ENCODE peak calls at places on chromosomes 3 and 15, in eight cellular contexts. U is adrenal gland, A is NB4, L is GM23338, R is GM10248, O is GM13977, I is endothelial cell of umbilical vein, Q is heart left ventricle. Y is an unnamed sample.
A peak's percentile ranks its signal among the peaks of the same experiment; 100 is the strongest.

GRCh38 chr3:38707730-38708129 is 58.2 kb upstream of the SCN5A start:
- DNase-seq in A (peak; percentile 15), L (peak; percentile 48), Q (no peak), O (no peak), I (no peak), U (no peak), R (no peak), Y (no peak)

GRCh38 chr3:52707585-52707984 is 1.7 kb downstream of the SPCS1 start:
- DNase-seq in I (no peak), O (peak; percentile 64), A (no peak), U (no peak), Q (no peak), L (no peak), R (peak; percentile 24), Y (no peak)

GRCh38 chr3:15794303-15794771 is 3.4 kb downstream of the ANKRD28 start:
- DNase-seq in Q (no peak), I (peak; percentile 58), R (no peak), U (no peak), L (no peak), O (peak; percentile 30), A (peak; percentile 60), Y (peak; percentile 75)

GRCh38 chr3:186254676-186255665 is 107.1 kb downstream of the DGKG start:
- DNase-seq in U (peak; percentile 19), I (no peak), R (peak; percentile 69), L (no peak), O (peak; percentile 61), A (peak; percentile 94), Q (no peak), Y (no peak)

GRCh38 chr3:72082121-72082715 is 297.3 kb upstream of the PROK2 start:
- DNase-seq in R (peak; percentile 61), O (peak; percentile 77), A (peak; percentile 90), Q (no peak), U (peak; percentile 40), L (no peak), I (peak; percentile 42), Y (no peak)

GRCh38 chr15:64883997-64884511 is 27.6 kb upstream of the ANKDD1A start:
- DNase-seq in O (peak; percentile 65), Q (peak; percentile 87), R (peak; percentile 70), A (peak; percentile 24), I (peak; percentile 89), U (peak; percentile 95), L (no peak), Y (peak; percentile 85)

GRCh38 chr15:29270169-29270955 is 740 bp upstream of the NSMCE3 start:
- DNase-seq in Q (no peak), I (no peak), L (no peak), A (peak; percentile 48), R (peak; percentile 16), U (no peak), O (peak; percentile 21), Y (peak; percentile 71)

GRCh38 chr3:31016196-31016595 is 121.7 kb upstream of the GADL1 start:
- DNase-seq in A (no peak), Q (no peak), O (no peak), I (peak; percentile 49), R (no peak), U (no peak), L (no peak), Y (no peak)

GRCh38 chr3:183253364-183253960 is 409 bp downstream of the B3GNT5 start:
- DNase-seq in A (peak; percentile 67), Q (peak; percentile 75), R (peak; percentile 24), O (peak; percentile 47), U (peak; percentile 61), L (no peak), I (peak; percentile 71), Y (no peak)

GRCh38 chr3:29436612-29437313 is 155.9 kb downstream of the RBMS3 start:
- DNase-seq in I (no peak), A (no peak), R (no peak), L (no peak), U (no peak), Q (no peak), O (no peak), Y (no peak)

GRCh38 chr15:57684491-57685184 is 21.9 kb upstream of the POLR2M start:
- DNase-seq in I (no peak), O (no peak), U (no peak), A (no peak), Q (no peak), L (no peak), R (no peak), Y (no peak)

GRCh38 chr15:34084086-34084485 is 17.6 kb downstream of the EMC7 start:
- DNase-seq in I (no peak), A (no peak), O (no peak), Q (peak; percentile 31), U (peak; percentile 40), R (no peak), L (no peak), Y (no peak)

GRCh38 chr3:108175352-108175751 is 46.9 kb downstream of the IFT57 start:
- DNase-seq in I (no peak), O (no peak), L (peak; percentile 8), U (no peak), R (no peak), A (no peak), Q (no peak), Y (peak; percentile 38)

GRCh38 chr3:129383292-129383860 is 45.1 kb downstream of the EFCAB12 start:
- DNase-seq in L (peak; percentile 89), R (peak; percentile 80), A (peak; percentile 70), U (peak; percentile 74), O (peak; percentile 80), I (peak; percentile 71), Q (peak; percentile 61), Y (peak; percentile 55)

DNA sequence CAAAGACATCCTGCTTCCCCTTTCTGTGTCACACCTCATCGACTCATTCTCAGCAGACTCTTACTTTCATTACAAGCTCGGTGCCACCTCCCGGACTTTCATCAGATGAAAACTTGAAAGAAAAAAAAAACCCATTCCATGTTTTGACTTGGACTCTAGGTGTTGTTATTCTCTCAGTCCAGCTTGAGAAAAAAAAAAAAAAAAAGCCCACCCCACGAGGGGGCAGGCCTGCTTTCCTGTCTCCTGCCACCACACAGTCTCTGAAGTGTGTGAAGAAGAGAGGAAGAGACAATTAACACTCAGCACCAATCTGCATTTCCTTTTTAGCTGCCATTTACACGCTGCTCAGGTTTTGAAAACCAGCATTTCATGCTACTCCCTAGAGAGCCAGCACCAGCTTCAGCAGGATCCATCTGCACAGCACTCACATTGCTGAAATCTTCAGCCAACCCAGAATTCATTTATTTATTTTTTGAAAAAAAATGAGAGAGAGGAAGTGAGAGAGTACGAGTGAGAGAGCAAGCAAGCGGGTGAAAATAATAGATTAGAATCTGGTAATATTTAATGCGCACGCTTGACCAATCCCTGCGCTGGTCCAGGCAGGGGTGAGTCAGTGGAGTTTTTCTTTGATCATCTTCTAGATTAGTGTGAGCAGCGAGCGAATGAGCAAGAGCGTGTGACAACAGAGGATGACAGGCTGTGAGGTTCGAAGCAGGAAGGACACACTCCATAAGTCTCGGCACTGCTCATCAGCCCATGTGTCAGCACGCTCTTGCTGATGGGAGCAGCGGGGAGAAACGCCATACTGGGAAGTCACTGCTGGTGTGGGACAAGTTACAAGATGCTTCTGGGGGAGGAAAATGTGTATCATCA is 23.5 kb downstream of the ZNF80 start:
- DNase-seq in Q (no peak), L (peak; percentile 56), I (peak; percentile 82), R (peak; percentile 73), A (peak; percentile 39), U (peak; percentile 47), O (peak; percentile 54), Y (peak; percentile 97)
- TF ChIP-seq CTCF in Q (no peak), L (peak; percentile 22), I (no peak), R (no peak), A (no peak), U (peak; percentile 11), O (peak; percentile 11), Y (peak; percentile 40)

GRCh38 chr3:3499987-3500386 is 299.2 kb upstream of the LRRN1 start:
- DNase-seq in R (no peak), A (no peak), I (no peak), O (no peak), U (no peak), L (no peak), Q (no peak), Y (no peak)
- TF ChIP-seq CTCF in R (no peak), A (no peak), I (no peak), O (no peak), U (no peak), L (no peak), Q (no peak), Y (no peak)

GRCh38 chr3:122758877-122759670 is 34.6 kb downstream of the HSPBAP1 start:
- DNase-seq in Q (no peak), U (no peak), L (no peak), I (peak; percentile 31), R (no peak), O (no peak), A (peak; percentile 49), Y (no peak)

GRCh38 chr3:122760457-122761271 is 33.0 kb downstream of the HSPBAP1 start:
- DNase-seq in I (no peak), U (no peak), A (no peak), O (no peak), R (no peak), L (peak; percentile 92), Q (no peak), Y (no peak)

GRCh38 chr3:122754867-122755835 is 38.5 kb downstream of the HSPBAP1 start:
- DNase-seq in A (peak; percentile 68), O (peak; percentile 55), I (peak; percentile 36), U (no peak), R (peak; percentile 58), Q (no peak), L (peak; percentile 90), Y (peak; percentile 39)
- TF ChIP-seq CTCF in A (peak; percentile 83), O (peak; percentile 78), I (peak; percentile 68), U (peak; percentile 77), R (peak; percentile 65), Q (peak; percentile 44), L (peak; percentile 95), Y (peak; percentile 87)

GRCh38 chr3:149635396-149635795 is 22.4 kb downstream of the WWTR1 start:
- DNase-seq in U (no peak), L (no peak), Q (no peak), R (no peak), I (no peak), A (no peak), O (no peak), Y (no peak)

GRCh38 chr3:149634573-149634972 is 23.3 kb downstream of the WWTR1 start:
- DNase-seq in I (no peak), U (peak; percentile 62), O (no peak), Q (peak; percentile 37), L (no peak), R (no peak), A (no peak), Y (no peak)

GRCh38 chr3:149639093-149639486 is 18.7 kb downstream of the WWTR1 start:
- DNase-seq in A (no peak), U (no peak), Q (no peak), I (no peak), L (no peak), O (no peak), R (no peak), Y (no peak)

GRCh38 chr3:149641011-149641728 is 16.7 kb downstream of the WWTR1 start:
- DNase-seq in U (no peak), L (no peak), R (no peak), A (no peak), Q (no peak), I (no peak), O (no peak), Y (no peak)

GRCh38 chr3:149638401-149639092 is 19.3 kb downstream of the WWTR1 start:
- DNase-seq in Q (no peak), R (no peak), O (no peak), A (no peak), I (no peak), U (no peak), L (no peak), Y (peak; percentile 65)
- TF ChIP-seq CTCF in Q (no peak), R (no peak), O (no peak), A (no peak), I (no peak), U (no peak), L (no peak), Y (no peak)

Y was measured in HFFc6.